ENCODE peak calls at places on chromosomes 13 and 19, in eight cellular contexts. S is astrocyte of the spinal cord, V is MG63, D is endodermal cell, X is lung, Y is brain microvascular endothelial cell, H is AG10803, O is aorta. K is an unnamed sample.

GRCh38 chr19:15616627-15617270 is 1.7 kb downstream of the CYP4F8 start:
- DNase-seq in S (no peak), V (no peak), D (no peak), X (no peak), Y (no peak), H (no peak), O (no peak), K (no peak)

GRCh38 chr19:48969276-48970138 is 4.4 kb downstream of the FTL start:
- DNase-seq in S (no peak), V (no peak), D (peak; percentile 63), X (no peak), Y (no peak), H (no peak), O (no peak), K (peak; percentile 51)

GRCh38 chr19:28980236-28980868 is 232.6 kb downstream of the UQCRFS1 start:
- DNase-seq in S (no peak), V (peak; percentile 49), D (peak; percentile 85), X (no peak), Y (peak; percentile 45), H (peak; percentile 61), O (no peak), K (peak; percentile 22)

GRCh38 chr19:15154002-15154612 is 46.7 kb downstream of the NOTCH3 start:
- DNase-seq in S (peak; percentile 53), V (peak; percentile 41), D (peak; percentile 90), X (no peak), Y (peak; percentile 60), H (peak; percentile 39), O (peak; percentile 51), K (peak; percentile 61)

GRCh38 chr19:14940266-14940665 is 1.0 kb upstream of the OR7C2 start:
- DNase-seq in S (no peak), V (no peak), D (no peak), X (peak; percentile 13), Y (no peak), H (no peak), O (no peak), K (no peak)

GRCh38 chr13:112061367-112062046 is 5.4 kb upstream of the SOX1 start:
- DNase-seq in S (no peak), V (no peak), D (peak; percentile 62), X (no peak), Y (no peak), H (no peak), O (no peak), K (no peak)

GRCh38 chr13:47241446-47241845 is 344.6 kb upstream of the HTR2A start:
- DNase-seq in S (no peak), V (no peak), D (peak; percentile 63), X (no peak), Y (no peak), H (no peak), O (no peak), K (no peak)

GRCh38 chr19:12841094-12841493 is 2.8 kb downstream of the MAST1 start:
- DNase-seq in S (no peak), V (no peak), D (peak; percentile 98), X (no peak), Y (no peak), H (no peak), O (no peak), K (peak; percentile 27)

GRCh38 chr13:24148414-24149305 is 11.9 kb upstream of the SPATA13 start:
- DNase-seq in S (peak; percentile 97), V (peak; percentile 95), D (peak; percentile 89), X (peak; percentile 72), Y (peak; percentile 94), H (peak; percentile 98), O (no peak), K (peak; percentile 98)

GRCh38 chr19:19488041-19488874 is 27.1 kb downstream of the TSSK6 start:
- DNase-seq in S (no peak), V (no peak), D (peak; percentile 66), X (no peak), Y (peak; percentile 19), H (no peak), O (no peak), K (peak; percentile 13)

GRCh38 chr19:19489804-19490204 is 25.5 kb downstream of the TSSK6 start:
- DNase-seq in S (no peak), V (no peak), D (peak; percentile 59), X (no peak), Y (no peak), H (no peak), O (no peak), K (no peak)

GRCh38 chr19:19487077-19488040 is 28.0 kb downstream of the TSSK6 start:
- DNase-seq in S (no peak), V (no peak), D (no peak), X (no peak), Y (no peak), H (no peak), O (no peak), K (no peak)

GRCh38 chr19:19490247-19490968 is 24.9 kb downstream of the TSSK6 start:
- DNase-seq in S (peak; percentile 82), V (peak; percentile 73), D (peak; percentile 93), X (peak; percentile 82), Y (peak; percentile 77), H (peak; percentile 81), O (peak; percentile 85), K (peak; percentile 86)

DNA sequence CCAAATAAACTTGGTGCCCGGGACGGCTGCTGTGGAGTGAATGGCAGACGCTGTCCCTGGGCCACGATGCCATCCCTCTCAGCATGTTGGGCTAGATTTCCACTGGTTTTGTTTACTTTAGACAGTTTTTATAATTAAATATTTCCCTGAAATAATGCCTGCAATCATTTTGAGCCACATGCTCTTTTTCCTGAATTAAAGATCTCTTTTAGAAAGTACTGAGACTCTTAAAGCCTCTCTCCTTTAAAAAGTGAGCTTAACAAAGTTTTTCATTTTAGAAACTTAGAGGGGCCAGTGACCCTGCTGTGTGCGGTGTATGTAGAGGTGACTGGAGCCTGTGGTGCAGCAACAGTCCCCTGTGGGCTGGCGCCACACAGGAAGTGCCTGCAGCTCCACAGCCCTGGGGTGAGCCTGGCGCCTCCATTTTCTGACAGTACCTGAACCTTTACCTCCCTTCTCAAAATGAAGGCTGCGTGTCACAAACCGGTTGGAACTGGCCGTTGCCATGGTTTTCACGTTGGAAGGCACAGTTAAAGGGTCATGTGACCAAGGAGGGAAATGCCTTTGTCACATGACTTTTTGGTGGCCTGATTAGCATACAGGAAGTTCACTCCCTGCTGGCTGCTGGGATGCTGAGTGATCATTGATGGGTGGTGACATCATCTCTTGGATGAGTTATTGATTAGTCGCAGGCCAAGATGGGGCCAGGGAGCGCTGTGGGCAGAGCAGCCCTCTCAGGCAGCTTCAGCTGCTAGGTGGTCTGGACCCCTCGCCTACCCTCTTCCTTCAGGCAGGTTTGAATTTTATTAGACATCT is 26.3 kb downstream of the TSSK6 start:
- DNase-seq in S (peak; percentile 93), V (peak; percentile 76), D (peak; percentile 94), X (peak; percentile 87), Y (peak; percentile 92), H (peak; percentile 96), O (peak; percentile 92), K (peak; percentile 97)
- H3K4me3 ChIP-seq in S (no peak overlapping the region), V (no peak overlapping the region), D (no peak overlapping the region), X (no peak overlapping the region), Y (no peak overlapping the region), H (peak overlapping the region; percentile 39), O (no peak overlapping the region), K (no peak overlapping the region)

DNA sequence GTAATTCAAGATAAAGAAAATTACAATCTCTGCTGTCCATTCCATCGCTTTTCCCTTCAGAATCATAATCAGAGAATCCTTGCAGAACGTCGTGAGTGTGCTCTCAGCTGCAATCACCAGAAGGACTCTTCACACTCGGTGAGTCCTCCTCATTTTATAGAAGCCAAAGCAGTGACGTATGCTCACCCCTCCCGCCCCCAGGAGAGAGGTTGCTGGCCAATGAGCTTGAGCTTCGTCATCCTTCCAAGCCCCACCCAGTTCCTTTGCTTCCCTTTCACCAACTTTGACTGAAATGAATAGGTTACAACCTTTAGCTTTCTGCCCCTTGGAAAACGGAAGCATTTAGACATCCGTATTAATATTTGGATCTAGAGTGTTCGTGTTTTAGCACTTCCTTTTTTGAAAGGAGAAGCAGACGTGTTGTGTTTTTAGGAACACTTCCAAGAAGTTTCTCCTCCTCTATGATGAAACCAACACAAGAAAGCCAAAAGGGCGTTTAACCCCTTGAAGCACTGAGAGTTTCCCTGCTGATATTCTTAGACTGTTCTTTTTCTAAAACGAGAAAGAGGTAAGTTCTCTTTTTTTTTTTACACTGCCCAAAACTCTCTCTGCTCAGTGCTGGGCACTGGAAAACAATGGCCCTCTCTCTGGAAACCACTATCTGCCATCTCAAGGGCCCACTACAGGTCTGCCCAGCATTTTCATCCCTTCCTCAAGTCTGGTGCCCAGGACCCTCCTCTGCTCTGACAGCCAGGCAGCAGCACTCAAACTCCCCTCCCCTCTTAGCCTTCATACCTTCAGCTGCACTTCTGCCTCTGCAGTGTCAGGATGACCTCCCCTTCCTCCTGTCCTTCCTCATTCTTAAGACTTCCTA is 44.3 kb upstream of the CEACAM21 start:
- DNase-seq in S (peak; percentile 16), V (peak; percentile 58), D (no peak), X (peak; percentile 88), Y (peak; percentile 44), H (peak; percentile 63), O (peak; percentile 83), K (peak; percentile 78)
- H3K4me3 ChIP-seq in S (no peak overlapping the region), V (no peak overlapping the region), D (no peak overlapping the region), X (no peak overlapping the region), Y (no peak overlapping the region), H (peak overlapping the region; percentile 31), O (no peak overlapping the region), K (no peak overlapping the region)

GRCh38 chr19:7829561-7830271 is at the start of gene EVI5L:
- DNase-seq in S (peak; percentile 100), V (peak; percentile 100), D (peak; percentile 100), X (peak; percentile 99), Y (peak; percentile 100), H (peak; percentile 100), O (peak; percentile 99), K (peak; percentile 100)

GRCh38 chr19:7830272-7830771 is 304 bp downstream of the EVI5L start:
- DNase-seq in S (no peak), V (no peak), D (no peak), X (no peak), Y (no peak), H (no peak), O (no peak), K (no peak)

GRCh38 chr19:7831452-7831851 is 1.4 kb downstream of the EVI5L start:
- DNase-seq in S (no peak), V (peak; percentile 49), D (peak; percentile 86), X (no peak), Y (no peak), H (peak; percentile 46), O (no peak), K (peak; percentile 54)

GRCh38 chr19:7832009-7832408 is 2.0 kb downstream of the EVI5L start:
- DNase-seq in S (no peak), V (no peak), D (no peak), X (no peak), Y (no peak), H (no peak), O (no peak), K (no peak)

DNA sequence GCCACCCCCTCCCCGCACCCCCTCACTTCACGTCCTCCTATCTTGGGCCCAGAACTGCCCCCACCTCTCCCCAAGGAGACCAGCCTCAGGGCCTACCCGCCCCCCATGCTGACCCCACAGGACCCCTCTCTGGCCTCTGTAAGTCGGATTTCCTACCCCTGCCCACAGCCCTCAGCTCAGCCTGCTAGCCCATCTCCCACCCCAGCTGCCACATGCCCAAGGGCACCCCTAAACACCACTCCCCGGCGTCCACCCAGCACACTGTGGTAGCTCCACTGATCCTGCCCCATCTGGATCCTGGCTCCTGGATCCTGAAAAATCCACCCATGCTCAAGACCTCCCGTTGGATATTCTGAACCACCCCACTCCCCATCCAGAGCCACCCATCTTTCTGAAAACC is 805 bp downstream of the EVI5L start:
- DNase-seq in S (no peak), V (no peak), D (no peak), X (no peak), Y (no peak), H (no peak), O (no peak), K (no peak)
- H3K4me3 ChIP-seq in S (peak overlapping the region; percentile 63), V (peak overlapping the region; percentile 58), D (peak overlapping the region; percentile 64), X (no peak overlapping the region), Y (peak overlapping the region; percentile 65), H (peak overlapping the region; percentile 69), O (peak overlapping the region; percentile 70), K (peak overlapping the region; percentile 53)

GRCh38 chr13:43214124-43214523 is 190.7 kb downstream of the DNAJC15 start:
- DNase-seq in S (no peak), V (no peak), D (no peak), X (no peak), Y (no peak), H (no peak), O (no peak), K (no peak)
- H3K4me3 ChIP-seq in S (no peak overlapping the region), V (no peak overlapping the region), D (no peak overlapping the region), X (no peak overlapping the region), Y (no peak overlapping the region), H (no peak overlapping the region), O (no peak overlapping the region), K (no peak overlapping the region)